ENCODE peak calls at places on chromosomes 5 and 9, in six cellular contexts. R is astrocyte, X is brain microvascular endothelial cell, U is BJ, A is cardiac muscle cell, I is neural progenitor cell. Z is an unnamed sample.

GRCh38 chr9:23683476-23684095 is 142.5 kb downstream of the ELAVL2 start:
- DNase-seq in X (no peak), I (peak), U (no peak), A (no peak), R (peak), Z (no peak)

GRCh38 chr9:18788256-18788655 is 244.8 kb downstream of the SAXO1 start:
- DNase-seq in I (no peak), R (no peak), A (peak), U (no peak), X (no peak), Z (no peak)

GRCh38 chr9:121372563-121373400 is 2.7 kb upstream of the STOM start:
- DNase-seq in X (no peak), R (no peak), U (no peak), I (no peak), A (peak), Z (no peak)

GRCh38 chr9:134968011-134968822 is 50.5 kb upstream of the FCN1 start:
- DNase-seq in U (no peak), I (peak), R (peak), X (peak), A (peak), Z (no peak)

GRCh38 chr9:2157277-2158105 is 142.3 kb downstream of the SMARCA2 start:
- DNase-seq in R (peak), A (peak), I (peak), X (peak), U (no peak), Z (no peak)

GRCh38 chr5:157793298-157793791 is 49.8 kb downstream of the LSM11 start:
- DNase-seq in U (no peak), R (no peak), A (no peak), I (no peak), X (no peak), Z (no peak)

GRCh38 chr5:76546497-76547102 is 76.6 kb downstream of the F2RL2 start:
- DNase-seq in I (no peak), X (no peak), U (no peak), R (no peak), A (no peak), Z (no peak)

GRCh38 chr5:68239485-68239884 is 23.9 kb downstream of the PIK3R1 start:
- DNase-seq in A (peak), U (peak), X (peak), I (no peak), R (peak), Z (peak)

GRCh38 chr9:15572200-15572599 is 19.4 kb downstream of the CCDC171 start:
- DNase-seq in A (no peak), U (no peak), X (no peak), R (no peak), I (no peak), Z (no peak)

GRCh38 chr5:177194278-177194677 is 60.7 kb downstream of the NSD1 start:
- DNase-seq in X (peak), I (no peak), U (peak), R (peak), A (peak), Z (peak)

GRCh38 chr5:119343042-119343441 is 12.8 kb upstream of the TNFAIP8 start:
- DNase-seq in A (no peak), I (no peak), U (no peak), R (peak), X (no peak), Z (no peak)

GRCh38 chr9:90964101-90965020 is 162.7 kb downstream of the SYK start:
- DNase-seq in R (no peak), A (peak), U (no peak), X (peak), I (no peak), Z (no peak)

GRCh38 chr5:114857951-114858401 is 311.7 kb downstream of the TRIM36 start:
- DNase-seq in U (no peak), A (no peak), X (no peak), R (peak), I (peak), Z (no peak)

GRCh38 chr5:147427784-147428401 is 82.0 kb downstream of the DPYSL3 start:
- DNase-seq in I (no peak), X (peak), A (peak), R (peak), U (no peak), Z (no peak)

GRCh38 chr9:126534431-126535186 is 79.1 kb upstream of the LMX1B start:
- DNase-seq in I (peak), X (no peak), A (no peak), R (no peak), U (no peak), Z (no peak)

GRCh38 chr9:121267689-121268597 is at the start of gene GSN:
- DNase-seq in A (peak), X (no peak), I (peak), U (no peak), R (no peak), Z (no peak)

GRCh38 chr5:1009359-1010180 is 968 bp downstream of the NKD2 start:
- DNase-seq in A (no peak), I (peak), R (no peak), U (no peak), X (no peak), Z (no peak)

GRCh38 chr5:139524932-139525585 is 36.1 kb upstream of the UBE2D2 start:
- DNase-seq in A (no peak), R (no peak), U (no peak), I (no peak), X (no peak), Z (no peak)

GRCh38 chr9:133747309-133747708 is 9.2 kb upstream of the SARDH start:
- DNase-seq in A (peak), X (no peak), I (no peak), U (no peak), R (no peak), Z (no peak)

GRCh38 chr9:126397056-126397455 is 70.4 kb downstream of the MVB12B start:
- DNase-seq in A (no peak), U (no peak), X (no peak), R (no peak), I (no peak), Z (no peak)

GRCh38 chr9:109010676-109011655 is 2.3 kb downstream of the CTNNAL1 start:
- DNase-seq in U (peak), A (peak), R (peak), I (no peak), X (peak), Z (no peak)

GRCh38 chr5:59540366-59540765 is 353.2 kb downstream of the PDE4D start:
- DNase-seq in A (no peak), X (no peak), I (no peak), U (no peak), R (no peak), Z (no peak)

GRCh38 chr9:99109522-99109921 is 4.6 kb downstream of the TGFBR1 start:
- DNase-seq in U (peak), I (no peak), A (peak), X (no peak), R (peak), Z (peak)

GRCh38 chr5:133870661-133871060 is 97.8 kb downstream of the C5orf15 start:
- DNase-seq in I (peak), R (peak), X (peak), A (peak), U (peak), Z (peak)

GRCh38 chr9:83270116-83270515 is 207.2 kb upstream of the RASEF start:
- DNase-seq in I (no peak), U (no peak), R (peak), X (no peak), A (no peak), Z (no peak)

GRCh38 chr9:134656334-134657034 is 14.9 kb downstream of the COL5A1 start:
- DNase-seq in A (no peak), R (no peak), I (no peak), U (no peak), X (no peak), Z (no peak)

GRCh38 chr9:84293001-84293798 is 47.4 kb downstream of the SLC28A3 start:
- DNase-seq in A (no peak), R (no peak), X (no peak), U (no peak), I (no peak), Z (no peak)

GRCh38 chr5:166722939-166723338 is 1568.5 kb upstream of the WWC1 start:
- DNase-seq in R (peak), I (no peak), X (no peak), U (no peak), A (peak), Z (no peak)

GRCh38 chr9:133506653-133507038 is 18.1 kb downstream of the MYMK start:
- DNase-seq in I (no peak), X (peak), R (peak), U (peak), A (peak), Z (peak)

DNA sequence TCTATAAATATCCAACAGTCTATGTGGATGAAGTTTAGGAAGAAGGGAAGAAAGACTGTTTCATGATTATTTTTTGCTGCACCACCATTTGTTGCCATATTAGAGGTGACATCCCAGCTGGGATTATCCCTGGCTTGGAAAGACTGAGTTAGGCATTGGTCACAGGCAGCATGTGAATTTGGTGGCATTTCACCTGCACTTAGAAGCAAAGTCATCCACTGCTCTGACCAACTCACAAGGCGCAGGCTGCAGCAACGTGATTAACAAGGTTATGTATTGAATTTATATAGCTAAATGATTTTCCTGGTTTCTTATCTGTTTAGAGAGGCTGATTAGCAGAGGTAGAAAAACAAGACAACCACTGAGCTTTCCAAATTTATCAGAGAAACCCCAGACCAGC is 2.7 kb downstream of the FYB1 start:
- DNase-seq in A (no peak), R (no peak), I (no peak), U (no peak), X (no peak), Z (no peak)
- H3K4me3 ChIP-seq in A (no peak), R (no peak), I (no peak), U (no peak), X (no peak), Z (no peak)

DNA sequence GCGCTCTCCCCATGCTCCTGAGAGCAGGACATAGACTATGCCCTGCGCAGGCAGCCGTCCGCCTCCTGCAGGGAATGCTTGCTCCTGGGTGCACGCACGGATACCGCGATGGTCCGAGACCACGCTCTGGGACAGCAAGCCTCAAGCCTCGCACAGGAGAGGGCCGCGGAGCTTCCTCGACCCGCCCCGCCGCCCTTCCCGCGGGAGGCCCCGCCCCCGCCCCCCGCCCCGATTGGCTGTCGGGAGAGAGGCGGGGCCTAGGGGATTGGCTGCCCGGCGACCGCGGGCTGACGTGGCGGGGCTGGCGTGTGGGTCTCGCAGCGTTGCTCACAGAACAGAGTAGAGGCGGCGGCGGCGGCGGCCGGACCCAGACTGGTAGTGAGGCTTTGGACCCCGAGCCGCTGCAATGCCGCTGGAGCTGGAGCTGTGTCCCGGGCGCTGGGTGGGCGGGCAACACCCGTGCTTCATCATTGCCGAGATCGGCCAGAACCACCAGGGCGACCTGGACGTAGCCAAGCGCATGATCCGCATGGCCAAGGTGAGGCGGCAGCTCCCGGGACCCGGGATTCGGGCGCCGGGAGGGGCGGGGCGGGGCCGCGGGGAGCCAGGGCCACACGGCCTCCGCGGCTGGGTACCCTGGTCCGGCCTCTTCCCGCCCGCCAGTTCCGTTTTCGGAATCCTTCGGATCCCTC is at the start of gene NANS:
- DNase-seq in U (peak), I (peak), X (peak), A (peak), R (peak), Z (peak)
- TF ChIP-seq CTCF in U (peak), I (no peak), X (peak), A (no peak), R (no peak), Z (peak)

GRCh38 chr9:86349271-86349670 is 4.9 kb downstream of the TUT7 start:
- DNase-seq in U (no peak), X (no peak), A (no peak), R (no peak), I (no peak), Z (no peak)
- H3K4me3 ChIP-seq in U (no peak), X (no peak), A (no peak), R (no peak), I (no peak), Z (no peak)

GRCh38 chr9:93380410-93381060 is 71.0 kb upstream of the FAM120A start:
- DNase-seq in U (no peak), A (peak), R (no peak), X (no peak), I (no peak), Z (no peak)
- TF ChIP-seq CTCF in U (no peak), A (no peak), R (no peak), X (no peak), I (no peak), Z (no peak)

DNA sequence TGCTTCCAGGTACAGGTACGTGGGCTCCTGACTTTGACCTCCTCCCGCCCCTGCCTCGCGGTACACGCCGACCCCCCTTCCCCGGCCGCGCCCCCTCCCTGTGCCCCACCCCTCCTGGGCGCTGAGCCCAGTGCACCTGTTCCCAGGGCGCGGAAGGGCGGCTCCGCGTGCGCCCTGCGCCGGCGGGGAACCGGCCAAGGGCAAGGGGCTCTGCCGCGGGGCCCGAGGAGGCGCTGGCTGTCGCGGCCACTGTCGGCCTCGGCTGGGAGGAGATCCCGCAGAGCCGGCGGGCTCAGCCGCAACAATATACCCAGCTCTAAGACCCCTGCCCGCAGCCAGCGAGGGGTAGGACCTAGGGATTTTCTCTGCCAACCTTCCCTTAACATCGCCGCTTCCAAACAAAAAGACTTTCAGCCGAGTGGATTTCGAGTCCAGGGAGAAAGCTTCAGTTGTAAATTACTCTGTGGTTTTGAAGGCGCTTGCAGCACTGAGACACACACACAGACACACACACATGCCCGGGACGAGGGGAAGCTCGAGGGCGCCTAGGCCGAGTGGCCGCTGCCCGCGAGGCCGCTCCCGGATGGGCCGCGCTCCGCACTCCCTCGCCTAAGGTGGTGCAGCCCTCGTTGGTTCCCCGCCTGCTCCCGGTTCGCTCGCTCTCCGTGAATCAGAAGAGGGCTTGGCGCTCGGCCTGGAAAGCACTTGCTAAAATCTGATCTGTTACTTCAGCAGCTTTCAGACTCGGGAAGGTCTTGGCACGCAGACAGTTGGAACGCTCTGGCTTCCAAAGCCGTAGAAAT is 1.2 kb downstream of the FGF18 start:
- DNase-seq in A (peak), U (peak), X (peak), I (peak), R (peak), Z (peak)
- H3K4me3 ChIP-seq in A (peak), U (peak), X (peak), I (peak), R (peak), Z (no peak)

DNA sequence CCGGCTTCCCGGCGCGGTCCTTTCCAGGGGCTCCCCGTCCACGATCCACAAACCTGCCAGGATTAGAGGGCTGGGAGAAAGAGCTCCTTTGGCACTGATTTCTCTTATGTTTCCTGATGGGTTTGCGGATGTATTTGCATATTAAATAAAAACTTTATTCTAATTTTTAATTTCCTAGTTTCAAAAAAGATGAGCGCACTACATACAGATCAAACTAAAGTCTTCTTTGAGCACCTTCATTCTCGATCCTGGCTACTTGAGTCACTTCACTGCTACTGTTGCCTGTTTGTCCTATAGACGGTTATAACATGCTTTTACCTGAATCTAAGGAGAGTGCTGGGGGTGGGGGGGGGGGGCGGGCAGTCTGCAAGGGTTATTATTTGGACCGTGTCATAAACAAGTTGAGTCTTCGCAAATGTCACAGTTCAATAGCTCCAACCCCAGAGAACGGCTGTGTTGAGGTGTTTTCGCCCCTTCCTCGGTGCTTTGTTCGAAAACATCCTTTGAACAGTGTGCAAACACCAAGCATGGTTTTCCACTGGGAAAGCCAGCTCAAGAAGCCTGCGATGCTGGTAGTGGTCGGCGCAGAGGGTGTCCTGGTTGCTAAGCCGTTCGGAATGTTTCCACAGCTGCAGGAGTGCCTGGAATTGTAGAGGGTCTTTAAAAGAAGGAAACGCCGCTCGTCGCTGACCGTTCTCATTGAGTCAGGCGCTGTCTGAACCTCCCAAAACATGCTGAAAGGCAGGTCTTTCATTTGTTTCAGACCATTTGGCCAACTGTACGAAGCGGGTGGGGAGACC is 1.1 kb upstream of the STK10 start:
- DNase-seq in X (peak), U (no peak), R (peak), A (no peak), I (peak), Z (no peak)
- TF ChIP-seq CTCF in X (no peak), U (no peak), R (no peak), A (no peak), I (peak), Z (no peak)

Z was measured in AG09309.